ENCODE peak calls at places on chromosomes 6 and 20, in five cellular contexts. One of them, this sample, is unnamed.

GRCh38 chr6:38803129-38803528 is 88.0 kb downstream of the DNAH8 start:
- DNase-seq in K562: no peak
- DNase-seq in PC-3: peak; percentile 33
- DNase-seq in fibroblast of lung: no peak
- DNase-seq in neural progenitor cell: no peak
- DNase-seq in this sample: no peak

GRCh38 chr6:159042003-159042823 is 2.6 kb downstream of the TAGAP start:
- DNase-seq in K562: peak; percentile 76
- DNase-seq in PC-3: peak; percentile 84
- DNase-seq in fibroblast of lung: peak; percentile 64
- DNase-seq in neural progenitor cell: peak; percentile 88
- DNase-seq in this sample: peak; percentile 20

GRCh38 chr6:42017021-42017643 is 33.2 kb upstream of the TAF8 start:
- DNase-seq in K562: peak; percentile 96
- DNase-seq in PC-3: peak; percentile 69
- DNase-seq in fibroblast of lung: peak; percentile 85
- DNase-seq in neural progenitor cell: no peak
- DNase-seq in this sample: peak; percentile 81

GRCh38 chr6:11618533-11618932 is 81.0 kb downstream of the TMEM170B start:
- DNase-seq in K562: peak; percentile 21
- DNase-seq in PC-3: peak; percentile 56
- DNase-seq in fibroblast of lung: no peak
- DNase-seq in neural progenitor cell: no peak
- DNase-seq in this sample: no peak

GRCh38 chr20:47351643-47352331 is 4.7 kb downstream of the ZMYND8 start:
- DNase-seq in K562: no peak
- DNase-seq in PC-3: no peak
- DNase-seq in fibroblast of lung: no peak
- DNase-seq in neural progenitor cell: peak; percentile 60
- DNase-seq in this sample: no peak

GRCh38 chr6:151916680-151917164 is 109.2 kb downstream of the ESR1 start:
- DNase-seq in K562: no peak
- DNase-seq in PC-3: peak; percentile 89
- DNase-seq in fibroblast of lung: peak; percentile 65
- DNase-seq in neural progenitor cell: no peak
- DNase-seq in this sample: peak; percentile 68

GRCh38 chr20:25285091-25285647 is 37.3 kb downstream of the PYGB start:
- DNase-seq in K562: no peak
- DNase-seq in PC-3: no peak
- DNase-seq in fibroblast of lung: no peak
- DNase-seq in neural progenitor cell: no peak
- DNase-seq in this sample: no peak

GRCh38 chr6:4313044-4313686 is 177.8 kb upstream of the ECI2 start:
- DNase-seq in K562: no peak
- DNase-seq in PC-3: peak; percentile 98
- DNase-seq in fibroblast of lung: peak; percentile 88
- DNase-seq in neural progenitor cell: peak; percentile 54
- DNase-seq in this sample: peak; percentile 95

GRCh38 chr6:157812425-157813171 is 10.4 kb upstream of the SNX9 start:
- DNase-seq in K562: no peak
- DNase-seq in PC-3: no peak
- DNase-seq in fibroblast of lung: no peak
- DNase-seq in neural progenitor cell: no peak
- DNase-seq in this sample: no peak

GRCh38 chr6:108764580-108764950 is 83.7 kb upstream of the ARMC2 start:
- DNase-seq in K562: no peak
- DNase-seq in PC-3: no peak
- DNase-seq in fibroblast of lung: no peak
- DNase-seq in neural progenitor cell: no peak
- DNase-seq in this sample: no peak

GRCh38 chr20:20064303-20064702 is 12.0 kb downstream of the CFAP61 start:
- DNase-seq in K562: no peak
- DNase-seq in PC-3: peak; percentile 12
- DNase-seq in fibroblast of lung: no peak
- DNase-seq in neural progenitor cell: no peak
- DNase-seq in this sample: no peak

GRCh38 chr6:96794980-96795379 is 42.3 kb downstream of the GPR63 start:
- DNase-seq in K562: no peak
- DNase-seq in PC-3: no peak
- DNase-seq in fibroblast of lung: peak; percentile 4
- DNase-seq in neural progenitor cell: peak; percentile 11
- DNase-seq in this sample: peak; percentile 56

GRCh38 chr20:50924261-50924660 is 7.0 kb downstream of the ADNP start:
- DNase-seq in K562: no peak
- DNase-seq in PC-3: no peak
- DNase-seq in fibroblast of lung: peak; percentile 54
- DNase-seq in neural progenitor cell: no peak
- DNase-seq in this sample: no peak

GRCh38 chr6:126110494-126111270 is 124.3 kb downstream of the TRMT11 start:
- DNase-seq in K562: peak; percentile 74
- DNase-seq in PC-3: no peak
- DNase-seq in fibroblast of lung: no peak
- DNase-seq in neural progenitor cell: peak; percentile 19
- DNase-seq in this sample: peak; percentile 18

GRCh38 chr6:125198285-125199009 is 44.9 kb downstream of the TPD52L1 start:
- DNase-seq in K562: no peak
- DNase-seq in PC-3: no peak
- DNase-seq in fibroblast of lung: no peak
- DNase-seq in neural progenitor cell: no peak
- DNase-seq in this sample: no peak

GRCh38 chr20:38471245-38471644 is 1.4 kb upstream of the RALGAPB start:
- DNase-seq in K562: no peak
- DNase-seq in PC-3: no peak
- DNase-seq in fibroblast of lung: no peak
- DNase-seq in neural progenitor cell: no peak
- DNase-seq in this sample: no peak

GRCh38 chr6:43496370-43497128 is 13.6 kb downstream of the LRRC73 start:
- DNase-seq in K562: peak; percentile 85
- DNase-seq in PC-3: no peak
- DNase-seq in fibroblast of lung: peak; percentile 47
- DNase-seq in neural progenitor cell: peak; percentile 62
- DNase-seq in this sample: peak; percentile 52

GRCh38 chr6:128280066-128280465 is 240.3 kb downstream of the PTPRK start:
- DNase-seq in K562: no peak
- DNase-seq in PC-3: no peak
- DNase-seq in fibroblast of lung: no peak
- DNase-seq in neural progenitor cell: no peak
- DNase-seq in this sample: no peak

GRCh38 chr6:166419268-166419667 is 36.5 kb upstream of the MPC1 start:
- DNase-seq in K562: no peak
- DNase-seq in PC-3: peak; percentile 36
- DNase-seq in fibroblast of lung: peak; percentile 52
- DNase-seq in neural progenitor cell: no peak
- DNase-seq in this sample: peak; percentile 66

GRCh38 chr6:41182069-41183034 is 18.6 kb downstream of the TREML2 start:
- DNase-seq in K562: peak; percentile 62
- DNase-seq in PC-3: peak; percentile 62
- DNase-seq in fibroblast of lung: peak; percentile 51
- DNase-seq in neural progenitor cell: peak; percentile 62
- DNase-seq in this sample: peak; percentile 18

GRCh38 chr6:118774596-118774995 is 119.4 kb upstream of the ASF1A start:
- DNase-seq in K562: no peak
- DNase-seq in PC-3: no peak
- DNase-seq in fibroblast of lung: peak; percentile 69
- DNase-seq in neural progenitor cell: no peak
- DNase-seq in this sample: no peak

GRCh38 chr6:87393026-87393622 is 14.6 kb upstream of the CFAP206 start:
- DNase-seq in K562: peak; percentile 42
- DNase-seq in PC-3: peak; percentile 64
- DNase-seq in fibroblast of lung: peak; percentile 78
- DNase-seq in neural progenitor cell: peak; percentile 74
- DNase-seq in this sample: peak; percentile 46

GRCh38 chr6:15246217-15247211 is 645 bp downstream of the JARID2 start:
- DNase-seq in K562: no peak
- DNase-seq in PC-3: no peak
- DNase-seq in fibroblast of lung: peak; percentile 42
- DNase-seq in neural progenitor cell: peak; percentile 43
- DNase-seq in this sample: no peak

GRCh38 chr6:150670311-150670710 is 70.6 kb downstream of the PLEKHG1 start:
- DNase-seq in K562: no peak
- DNase-seq in PC-3: no peak
- DNase-seq in fibroblast of lung: no peak
- DNase-seq in neural progenitor cell: no peak
- DNase-seq in this sample: no peak

GRCh38 chr6:84597238-84597875 is 167.0 kb downstream of the TBX18 start:
- DNase-seq in K562: no peak
- DNase-seq in PC-3: no peak
- DNase-seq in fibroblast of lung: peak; percentile 5
- DNase-seq in neural progenitor cell: no peak
- DNase-seq in this sample: no peak
- H3K9ac ChIP-seq in K562: no peak overlapping the region
- H3K9ac ChIP-seq in PC-3: no peak overlapping the region
- H3K9ac ChIP-seq in fibroblast of lung: no peak overlapping the region
- H3K9ac ChIP-seq in neural progenitor cell: no peak overlapping the region
- H3K9ac ChIP-seq in this sample: no peak overlapping the region

DNA sequence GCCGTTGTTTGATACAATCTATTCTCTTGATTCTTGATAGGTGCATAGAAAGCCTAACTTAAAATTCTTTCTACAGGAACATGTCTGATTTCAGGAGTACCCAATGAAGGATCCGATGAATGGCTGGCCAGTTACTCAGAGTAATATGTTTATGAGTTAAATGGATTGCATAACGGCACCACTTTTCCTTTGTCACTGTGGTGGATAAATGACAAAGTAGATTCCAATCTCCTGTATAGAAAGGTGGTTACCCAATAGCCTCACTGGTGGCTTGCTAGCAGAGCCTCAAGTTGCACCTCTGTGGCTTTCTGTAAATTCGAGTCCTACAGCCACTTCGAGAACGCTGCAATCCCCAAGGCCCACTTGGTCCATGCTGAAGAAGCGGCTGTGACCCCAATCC is 28.4 kb downstream of the LHFPL5 start:
- DNase-seq in K562: peak; percentile 29
- DNase-seq in PC-3: no peak
- DNase-seq in fibroblast of lung: no peak
- DNase-seq in neural progenitor cell: no peak
- DNase-seq in this sample: peak; percentile 9
- H3K4me2 ChIP-seq in K562: no peak overlapping the region
- H3K4me2 ChIP-seq in PC-3: no peak overlapping the region
- H3K4me2 ChIP-seq in fibroblast of lung: no peak overlapping the region
- H3K4me2 ChIP-seq in neural progenitor cell: no peak overlapping the region
- H3K4me2 ChIP-seq in this sample: no peak overlapping the region

DNA sequence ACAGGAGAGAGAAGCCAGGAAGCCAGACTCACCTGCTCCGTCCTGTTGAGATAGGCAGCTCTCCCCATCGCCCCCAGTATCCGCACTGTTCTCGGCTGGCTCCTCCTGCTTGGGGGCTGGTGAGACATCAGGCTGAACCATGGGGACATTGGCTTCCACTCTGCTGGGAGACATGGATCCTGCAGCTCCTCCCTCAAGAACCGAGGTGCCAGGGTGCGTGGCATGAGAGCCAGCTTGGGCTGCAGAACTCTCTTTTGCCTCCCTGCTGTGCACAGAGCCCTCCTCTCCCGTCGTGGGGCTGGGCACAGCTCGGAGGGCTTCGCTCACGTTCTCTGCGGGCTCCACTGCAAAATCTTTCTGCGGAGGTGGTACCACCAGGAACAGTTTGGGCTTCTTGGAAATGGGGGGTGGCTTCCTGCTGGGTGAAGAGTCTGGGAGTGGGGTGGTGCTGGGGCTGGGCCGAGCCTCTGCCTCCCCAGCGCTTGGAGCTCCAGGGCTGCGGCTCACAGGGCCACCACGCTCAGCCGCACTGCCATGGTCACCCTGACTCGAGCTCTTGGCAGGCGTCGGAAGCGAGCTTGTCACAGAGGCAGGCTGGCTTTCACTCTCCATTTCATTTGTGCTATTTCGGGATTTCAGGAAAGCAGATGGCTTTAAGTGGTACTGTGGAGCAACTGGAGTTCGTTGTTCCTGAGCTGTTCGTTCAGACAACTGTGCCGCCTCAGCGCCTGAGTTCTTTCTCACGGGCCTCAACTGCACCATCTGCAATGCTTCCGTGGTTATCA is 26.5 kb downstream of the HEBP2 start:
- DNase-seq in K562: no peak
- DNase-seq in PC-3: no peak
- DNase-seq in fibroblast of lung: no peak
- DNase-seq in neural progenitor cell: no peak
- DNase-seq in this sample: no peak
- H3K9ac ChIP-seq in K562: no peak overlapping the region
- H3K9ac ChIP-seq in PC-3: no peak overlapping the region
- H3K9ac ChIP-seq in fibroblast of lung: no peak overlapping the region
- H3K9ac ChIP-seq in neural progenitor cell: no peak overlapping the region
- H3K9ac ChIP-seq in this sample: no peak overlapping the region

GRCh38 chr6:34375833-34376232 is 16.6 kb downstream of the NUDT3 start:
- DNase-seq in K562: no peak
- DNase-seq in PC-3: no peak
- DNase-seq in fibroblast of lung: no peak
- DNase-seq in neural progenitor cell: no peak
- DNase-seq in this sample: no peak
- H3K4me2 ChIP-seq in K562: no peak overlapping the region
- H3K4me2 ChIP-seq in PC-3: no peak overlapping the region
- H3K4me2 ChIP-seq in fibroblast of lung: no peak overlapping the region
- H3K4me2 ChIP-seq in neural progenitor cell: no peak overlapping the region
- H3K4me2 ChIP-seq in this sample: no peak overlapping the region